ENCODE peak calls at places on chromosomes 11 and 22, in nine cellular contexts. O, N, A, Z, E, T, F, B and X are unnamed samples.

GRCh38 chr22:26835929-26836528 is 178.6 kb downstream of the MIAT start:
- DNase-seq in O (no peak), N (no peak), A (no peak), Z (peak), E (peak), T (no peak), F (peak), B (peak), X (peak)

GRCh38 chr11:27234043-27234668 is 128.9 kb downstream of the CCDC34 start:
- DNase-seq in O (no peak), N (peak), A (no peak), Z (no peak), E (peak), T (no peak), F (no peak), B (peak), X (peak)

GRCh38 chr11:19821412-19821875 is 108.8 kb downstream of the NAV2 start:
- DNase-seq in O (no peak), N (no peak), A (no peak), Z (no peak), E (no peak), T (peak), F (no peak), B (no peak), X (no peak)

GRCh38 chr11:125483592-125483991 is 12.5 kb downstream of the FEZ1 start:
- DNase-seq in O (no peak), N (no peak), A (no peak), Z (no peak), E (no peak), T (no peak), F (no peak), B (no peak), X (no peak)

GRCh38 chr11:61149624-61150615 is 11.3 kb downstream of the VPS37C start:
- DNase-seq in O (no peak), N (no peak), A (no peak), Z (no peak), E (peak), T (peak), F (peak), B (peak), X (no peak)

GRCh38 chr11:33976351-33977199 is 75.0 kb upstream of the CAPRIN1 start:
- DNase-seq in O (no peak), N (no peak), A (no peak), Z (no peak), E (peak), T (no peak), F (no peak), B (no peak), X (no peak)

GRCh38 chr11:34416746-34417145 is 22.0 kb upstream of the CAT start:
- DNase-seq in O (no peak), N (no peak), A (no peak), Z (no peak), E (peak), T (no peak), F (no peak), B (no peak), X (no peak)

GRCh38 chr11:73291196-73291595 is 16.9 kb upstream of the ARHGEF17 start:
- DNase-seq in O (no peak), N (no peak), A (no peak), Z (no peak), E (no peak), T (no peak), F (no peak), B (no peak), X (no peak)

GRCh38 chr11:124745835-124746620 is 6.0 kb downstream of the VSIG2 start:
- DNase-seq in O (peak), N (no peak), A (no peak), Z (no peak), E (no peak), T (no peak), F (no peak), B (no peak), X (no peak)

GRCh38 chr11:12253843-12254281 is 123.5 kb upstream of the PARVA start:
- DNase-seq in O (no peak), N (no peak), A (no peak), Z (no peak), E (no peak), T (no peak), F (no peak), B (no peak), X (no peak)

GRCh38 chr11:46360878-46361277 is 13.6 kb downstream of the DGKZ start:
- DNase-seq in O (no peak), N (no peak), A (peak), Z (no peak), E (no peak), T (no peak), F (no peak), B (no peak), X (no peak)

GRCh38 chr22:28917747-28918543 is 34.6 kb downstream of the ZNRF3 start:
- DNase-seq in O (no peak), N (peak), A (no peak), Z (peak), E (peak), T (peak), F (no peak), B (no peak), X (no peak)

GRCh38 chr11:64275031-64275800 is 9.2 kb downstream of the BAD start:
- DNase-seq in O (no peak), N (no peak), A (no peak), Z (no peak), E (no peak), T (no peak), F (no peak), B (no peak), X (no peak)

GRCh38 chr11:216081-216974 is 8.8 kb downstream of the RIC8A start:
- DNase-seq in O (peak), N (no peak), A (no peak), Z (no peak), E (no peak), T (no peak), F (no peak), B (no peak), X (no peak)

GRCh38 chr11:86301742-86302091 is 323 bp upstream of the HIKESHI start:
- DNase-seq in O (no peak), N (no peak), A (no peak), Z (no peak), E (no peak), T (no peak), F (no peak), B (no peak), X (no peak)

GRCh38 chr11:33452806-33453205 is 195.6 kb downstream of the HIPK3 start:
- DNase-seq in O (no peak), N (no peak), A (no peak), Z (no peak), E (peak), T (no peak), F (no peak), B (peak), X (no peak)

GRCh38 chr11:61880050-61880449 is 11.3 kb downstream of the FADS3 start:
- DNase-seq in O (no peak), N (no peak), A (no peak), Z (no peak), E (no peak), T (no peak), F (no peak), B (no peak), X (no peak)

GRCh38 chr11:126834573-126834972 is 166.0 kb downstream of the KIRREL3 start:
- DNase-seq in O (no peak), N (no peak), A (no peak), Z (no peak), E (no peak), T (no peak), F (no peak), B (peak), X (no peak)

GRCh38 chr11:44930588-44931302 is 19.9 kb downstream of the TP53I11 start:
- DNase-seq in O (no peak), N (no peak), A (no peak), Z (no peak), E (no peak), T (no peak), F (no peak), B (no peak), X (no peak)

GRCh38 chr11:132220464-132220863 is 850.0 kb downstream of the NTM start:
- DNase-seq in O (no peak), N (no peak), A (no peak), Z (no peak), E (peak), T (no peak), F (no peak), B (no peak), X (no peak)

GRCh38 chr11:12449961-12450715 is 72.8 kb downstream of the PARVA start:
- DNase-seq in O (no peak), N (no peak), A (no peak), Z (no peak), E (no peak), T (no peak), F (no peak), B (peak), X (no peak)

GRCh38 chr11:111694851-111695250 is 71.3 kb downstream of the PPP2R1B start:
- DNase-seq in O (no peak), N (no peak), A (no peak), Z (no peak), E (peak), T (no peak), F (no peak), B (no peak), X (no peak)

GRCh38 chr11:31959711-31960110 is 131.2 kb upstream of the RCN1 start:
- DNase-seq in O (no peak), N (no peak), A (no peak), Z (no peak), E (no peak), T (no peak), F (no peak), B (peak), X (no peak)

GRCh38 chr11:125141686-125142535 is 22.6 kb upstream of the PKNOX2 start:
- DNase-seq in O (no peak), N (peak), A (peak), Z (peak), E (peak), T (peak), F (peak), B (peak), X (no peak)

GRCh38 chr11:46260161-46260560 is 17.3 kb upstream of the CREB3L1 start:
- DNase-seq in O (no peak), N (no peak), A (no peak), Z (no peak), E (no peak), T (no peak), F (no peak), B (no peak), X (no peak)

GRCh38 chr11:288328-289144 is at the start of gene PGGHG:
- DNase-seq in O (peak), N (peak), A (no peak), Z (peak), E (peak), T (peak), F (peak), B (peak), X (no peak)

GRCh38 chr22:27755521-27756211 is 45.9 kb downstream of the MN1 start:
- DNase-seq in O (no peak), N (no peak), A (no peak), Z (no peak), E (no peak), T (no peak), F (no peak), B (no peak), X (no peak)

GRCh38 chr11:22656128-22656527 is 10.3 kb upstream of the GAS2 start:
- DNase-seq in O (no peak), N (no peak), A (no peak), Z (no peak), E (peak), T (no peak), F (no peak), B (no peak), X (no peak)

GRCh38 chr11:17599460-17599925 is 52.4 kb downstream of the OTOG start:
- DNase-seq in O (no peak), N (no peak), A (no peak), Z (no peak), E (no peak), T (peak), F (peak), B (no peak), X (no peak)

GRCh38 chr11:75342966-75343870 is 8.2 kb downstream of the ARRB1 start:
- DNase-seq in O (no peak), N (no peak), A (no peak), Z (peak), E (peak), T (peak), F (no peak), B (no peak), X (no peak)

GRCh38 chr11:34207487-34207886 is 102.1 kb downstream of the NAT10 start:
- DNase-seq in O (no peak), N (no peak), A (no peak), Z (no peak), E (no peak), T (no peak), F (no peak), B (no peak), X (no peak)

GRCh38 chr11:32830413-32830738 is 649 bp downstream of the PRRG4 start:
- DNase-seq in O (no peak), N (no peak), A (no peak), Z (no peak), E (peak), T (no peak), F (no peak), B (peak), X (no peak)

GRCh38 chr11:28615542-28615941 is 507.4 kb downstream of the METTL15 start:
- DNase-seq in O (no peak), N (no peak), A (no peak), Z (no peak), E (peak), T (no peak), F (no peak), B (peak), X (no peak)

GRCh38 chr22:19483481-19484244 is 3.9 kb downstream of the CDC45 start:
- DNase-seq in O (no peak), N (no peak), A (no peak), Z (no peak), E (peak), T (no peak), F (no peak), B (no peak), X (no peak)

GRCh38 chr11:68890490-68891231 is 13.0 kb downstream of the MRPL21 start:
- DNase-seq in O (peak), N (peak), A (no peak), Z (peak), E (peak), T (no peak), F (peak), B (no peak), X (no peak)

GRCh38 chr11:73854680-73855079 is 22.0 kb downstream of the COA4 start:
- DNase-seq in O (no peak), N (no peak), A (no peak), Z (no peak), E (peak), T (no peak), F (no peak), B (no peak), X (no peak)

GRCh38 chr11:75834728-75835127 is 19.7 kb downstream of the UVRAG start:
- DNase-seq in O (no peak), N (no peak), A (no peak), Z (no peak), E (no peak), T (no peak), F (no peak), B (no peak), X (no peak)

GRCh38 chr22:24424001-24424900 is 3.1 kb upstream of the ADORA2A start:
- DNase-seq in O (no peak), N (no peak), A (no peak), Z (no peak), E (no peak), T (no peak), F (no peak), B (no peak), X (no peak)

GRCh38 chr22:24424901-24425775 is 2.3 kb upstream of the ADORA2A start:
- DNase-seq in O (no peak), N (no peak), A (no peak), Z (no peak), E (no peak), T (no peak), F (no peak), B (no peak), X (no peak)

GRCh38 chr22:24422078-24422665 is 5.2 kb upstream of the ADORA2A start:
- DNase-seq in O (no peak), N (no peak), A (no peak), Z (peak), E (no peak), T (no peak), F (no peak), B (no peak), X (no peak)

GRCh38 chr22:24421428-24421931 is 5.9 kb upstream of the ADORA2A start:
- DNase-seq in O (no peak), N (no peak), A (peak), Z (peak), E (no peak), T (no peak), F (no peak), B (no peak), X (no peak)

DNA sequence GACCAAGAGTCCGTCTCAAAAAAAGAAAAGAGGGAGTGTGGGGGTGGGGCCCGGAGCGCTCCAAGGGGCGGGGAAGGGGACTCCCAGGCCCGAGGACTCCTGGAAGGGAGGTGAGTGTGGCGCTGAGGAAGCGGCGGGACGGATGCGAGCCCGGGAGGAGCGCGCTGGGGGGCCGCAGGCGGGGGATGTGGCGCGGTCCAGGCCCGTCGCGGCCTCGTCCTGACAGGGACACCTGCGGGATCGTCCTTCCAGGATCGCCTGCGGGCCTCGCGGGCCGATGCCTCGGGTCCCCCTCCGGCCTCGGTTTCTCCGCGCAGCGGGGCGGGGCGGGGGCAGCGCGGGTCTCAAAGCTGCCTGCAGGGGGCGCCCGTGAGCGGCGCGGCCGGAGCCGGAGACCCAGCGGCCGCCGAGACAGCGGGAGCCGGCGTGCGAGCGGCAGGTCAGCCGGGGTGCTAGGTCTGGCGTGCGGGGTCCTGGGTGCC is 3.8 kb upstream of the ADORA2A start:
- DNase-seq in O (no peak), N (peak), A (no peak), Z (peak), E (peak), T (peak), F (peak), B (peak), X (no peak)
- H3K4me3 ChIP-seq in O (peak), N (peak), A (no peak), Z (peak), E (peak), T (peak), F (peak), B (peak), X (peak)

DNA sequence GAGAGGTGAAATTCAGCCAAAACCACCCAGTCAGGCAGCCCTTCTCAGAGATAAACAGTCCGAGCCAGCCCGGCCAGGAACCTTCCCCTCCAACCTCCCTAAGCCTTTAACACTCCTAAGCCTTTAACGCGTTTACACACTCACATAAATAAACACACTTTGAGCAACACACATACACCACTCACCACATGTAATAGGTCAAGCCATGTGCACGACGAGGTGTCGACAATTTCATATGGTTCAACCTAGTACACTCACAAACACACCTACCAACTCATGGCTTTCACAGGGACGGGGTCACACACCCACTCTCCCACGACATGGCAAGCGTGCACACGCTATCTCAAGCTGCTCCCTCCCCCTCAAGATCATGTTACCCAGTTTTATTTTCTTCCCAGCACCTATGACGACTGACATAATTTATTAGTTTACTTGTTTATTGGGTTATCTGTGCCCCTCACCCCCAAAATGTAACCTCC is 15.5 kb downstream of the SLC43A1 start:
- DNase-seq in O (no peak), N (no peak), A (no peak), Z (no peak), E (no peak), T (no peak), F (no peak), B (no peak), X (no peak)
- H3K4me3 ChIP-seq in O (peak), N (peak), A (no peak), Z (peak), E (peak), T (peak), F (peak), B (peak), X (no peak)

GRCh38 chr11:1546077-1546535 is 26.0 kb downstream of the DUSP8 start:
- DNase-seq in O (no peak), N (no peak), A (no peak), Z (no peak), E (no peak), T (no peak), F (no peak), B (no peak), X (no peak)
- H3K4me3 ChIP-seq in O (peak), N (no peak), A (no peak), Z (no peak), E (no peak), T (peak), F (no peak), B (no peak), X (no peak)

GRCh38 chr11:128338806-128339205 is 248.6 kb downstream of the ETS1 start:
- DNase-seq in O (no peak), N (no peak), A (no peak), Z (no peak), E (no peak), T (no peak), F (no peak), B (no peak), X (no peak)
- H3K4me3 ChIP-seq in O (no peak), N (no peak), A (no peak), Z (no peak), E (no peak), T (no peak), F (no peak), B (no peak), X (no peak)

GRCh38 chr11:71530602-71531001 is 3.5 kb downstream of the KRTAP5-7 start:
- DNase-seq in O (no peak), N (no peak), A (no peak), Z (no peak), E (no peak), T (peak), F (no peak), B (no peak), X (no peak)
- H3K4me3 ChIP-seq in O (no peak), N (no peak), A (no peak), Z (no peak), E (no peak), T (no peak), F (no peak), B (no peak), X (no peak)

GRCh38 chr22:50314455-50315288 is 7.2 kb upstream of the PLXNB2 start:
- DNase-seq in O (no peak), N (peak), A (peak), Z (no peak), E (no peak), T (peak), F (no peak), B (no peak), X (peak)
- H3K4me3 ChIP-seq in O (peak), N (peak), A (peak), Z (no peak), E (no peak), T (peak), F (no peak), B (no peak), X (peak)

GRCh38 chr11:120556841-120557240 is 45.3 kb downstream of the GRIK4 start:
- DNase-seq in O (no peak), N (no peak), A (no peak), Z (no peak), E (no peak), T (no peak), F (no peak), B (no peak), X (no peak)

GRCh38 chr11:120551191-120551590 is 39.6 kb downstream of the GRIK4 start:
- DNase-seq in O (no peak), N (no peak), A (no peak), Z (no peak), E (no peak), T (no peak), F (no peak), B (no peak), X (no peak)

GRCh38 chr11:120558754-120559431 is 47.3 kb downstream of the GRIK4 start:
- DNase-seq in O (peak), N (no peak), A (no peak), Z (no peak), E (no peak), T (no peak), F (no peak), B (no peak), X (no peak)

GRCh38 chr11:120555433-120555773 is 43.9 kb downstream of the GRIK4 start:
- DNase-seq in O (no peak), N (no peak), A (no peak), Z (no peak), E (no peak), T (no peak), F (no peak), B (no peak), X (no peak)

DNA sequence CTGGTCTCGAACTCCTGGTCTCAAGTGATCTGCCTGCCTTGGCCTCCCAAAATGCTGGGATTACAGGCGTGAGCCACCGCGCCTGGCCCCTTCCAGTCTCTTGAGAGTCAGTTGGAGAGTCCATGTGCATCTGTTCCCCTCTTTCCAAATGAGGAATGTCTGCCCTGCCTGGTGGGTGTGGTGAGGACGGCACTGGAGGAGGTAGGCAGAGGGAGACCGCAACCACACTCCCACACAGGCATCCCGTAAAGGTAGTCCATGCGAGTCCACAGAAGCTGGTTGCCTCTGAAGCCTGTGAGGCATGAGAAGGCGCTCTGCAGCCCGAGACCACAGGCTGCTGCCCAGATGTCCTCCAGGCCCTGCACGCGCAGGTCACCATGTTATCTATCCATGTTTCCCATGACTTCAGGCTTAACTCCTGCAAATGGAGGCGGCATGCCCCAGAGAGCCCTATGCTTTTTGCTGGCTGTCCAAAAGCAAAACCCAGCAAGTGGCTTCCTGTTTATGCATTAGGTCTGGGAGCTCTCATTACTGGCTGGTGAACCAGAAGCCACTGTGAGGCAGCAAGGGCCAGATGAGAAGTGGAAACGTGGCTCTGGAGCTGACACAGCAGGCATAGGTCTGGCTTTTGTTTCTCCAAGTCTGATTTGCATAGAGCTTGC is 43.4 kb downstream of the GRIK4 start:
- DNase-seq in O (no peak), N (no peak), A (no peak), Z (no peak), E (peak), T (no peak), F (no peak), B (peak), X (no peak)
- H3K4me3 ChIP-seq in O (no peak), N (no peak), A (no peak), Z (no peak), E (no peak), T (no peak), F (no peak), B (no peak), X (no peak)